ENCODE peak calls at places on chromosomes 2 and 18, in six cellular contexts. S is IMR-90, X is neuronal stem cell, H is mesenchymal stem cell, J is H9, C is H1. R is an unnamed sample. For H3K27me3, the result is how much of the 10 kb centered on the place peaks cover.

GRCh38 chr2:15750433-15750814 is 158.8 kb downstream of the DDX1 start:
- DNase-seq in S (no peak), X (no peak), H (no peak), J (peak), C (peak), R (no peak)

GRCh38 chr2:121071058-121071504 is 213.9 kb downstream of the TFCP2L1 start:
- DNase-seq in S (peak), X (peak), H (peak), J (peak), C (peak), R (peak)

GRCh38 chr18:8706545-8706980 is 1.2 kb downstream of the MTCL1 start:
- DNase-seq in S (peak), X (no peak), H (no peak), J (no peak), C (no peak), R (no peak)

GRCh38 chr2:86216577-86217555 is 17.6 kb downstream of the MRPL35 start:
- DNase-seq in S (no peak), X (no peak), H (no peak), J (no peak), C (no peak), R (no peak)

GRCh38 chr2:210584834-210585233 is 28.4 kb downstream of the CPS1 start:
- DNase-seq in S (peak), X (no peak), H (peak), J (no peak), C (no peak), R (no peak)

GRCh38 chr2:179049546-179050311 is at the start of gene CCDC141:
- DNase-seq in S (no peak), X (no peak), H (peak), J (no peak), C (no peak), R (peak)

GRCh38 chr2:109029444-109030193 is 40.6 kb upstream of the EDAR start:
- DNase-seq in S (no peak), X (no peak), H (no peak), J (no peak), C (no peak), R (no peak)

GRCh38 chr18:2955966-2956521 is 56.9 kb downstream of the LPIN2 start:
- DNase-seq in S (no peak), X (no peak), H (no peak), J (no peak), C (no peak), R (peak)

GRCh38 chr2:50922506-50922905 is 109.4 kb downstream of the NRXN1 start:
- DNase-seq in S (no peak), X (no peak), H (no peak), J (no peak), C (no peak), R (no peak)

GRCh38 chr2:174332607-174333001 is 2.1 kb upstream of the SP9 start:
- DNase-seq in S (no peak), X (no peak), H (peak), J (peak), C (peak), R (no peak)

GRCh38 chr2:84435331-84436081 is 23.6 kb downstream of the SUCLG1 start:
- DNase-seq in S (peak), X (no peak), H (peak), J (no peak), C (no peak), R (no peak)

GRCh38 chr2:48519608-48520007 is 10.3 kb upstream of the STON1 start:
- DNase-seq in S (no peak), X (no peak), H (no peak), J (no peak), C (no peak), R (no peak)

GRCh38 chr18:6980363-6980762 is 137.2 kb downstream of the LAMA1 start:
- DNase-seq in S (no peak), X (no peak), H (no peak), J (no peak), C (no peak), R (peak)

GRCh38 chr2:196140213-196140612 is 31.2 kb downstream of the STK17B start:
- DNase-seq in S (no peak), X (no peak), H (no peak), J (no peak), C (no peak), R (no peak)

GRCh38 chr2:20065885-20066602 is 14.6 kb upstream of the LAPTM4A start:
- DNase-seq in S (peak), X (no peak), H (peak), J (no peak), C (no peak), R (no peak)

GRCh38 chr2:20141056-20141762 is 83.7 kb downstream of the SDC1 start:
- DNase-seq in S (peak), X (no peak), H (peak), J (peak), C (no peak), R (no peak)

GRCh38 chr2:36597532-36598377 is at the start of gene FEZ2:
- DNase-seq in S (peak), X (peak), H (peak), J (peak), C (peak), R (peak)

GRCh38 chr2:218896501-218897393 is 16.1 kb downstream of the WNT10A start:
- DNase-seq in S (peak), X (no peak), H (peak), J (peak), C (peak), R (peak)

GRCh38 chr2:230224458-230224857 is 1.1 kb upstream of the SP140 start:
- DNase-seq in S (no peak), X (no peak), H (no peak), J (no peak), C (no peak), R (no peak)

GRCh38 chr18:13381907-13382682 is 163.5 kb downstream of the LDLRAD4 start:
- DNase-seq in S (peak), X (no peak), H (peak), J (no peak), C (no peak), R (no peak)

GRCh38 chr2:226915846-226916360 is 80.0 kb downstream of the RHBDD1 start:
- DNase-seq in S (peak), X (no peak), H (peak), J (no peak), C (no peak), R (peak)

GRCh38 chr2:136251777-136252477 is 134.0 kb upstream of the CXCR4 start:
- DNase-seq in S (no peak), X (no peak), H (no peak), J (no peak), C (no peak), R (no peak)

GRCh38 chr18:12783524-12783923 is 80.7 kb downstream of the PSMG2 start:
- DNase-seq in S (no peak), X (no peak), H (no peak), J (no peak), C (no peak), R (no peak)

GRCh38 chr2:54310314-54310713 is 54.3 kb upstream of the TSPYL6 start:
- DNase-seq in S (peak), X (no peak), H (no peak), J (no peak), C (no peak), R (no peak)

GRCh38 chr2:32688511-32688910 is 60.7 kb downstream of the TTC27 start:
- DNase-seq in S (peak), X (no peak), H (peak), J (no peak), C (no peak), R (no peak)

GRCh38 chr2:182893666-182894065 is 27.2 kb upstream of the FRZB start:
- DNase-seq in S (no peak), X (no peak), H (no peak), J (no peak), C (no peak), R (peak)

GRCh38 chr2:98548920-98549818 is 59.1 kb downstream of the COA5 start:
- DNase-seq in S (no peak), X (no peak), H (no peak), J (no peak), C (no peak), R (no peak)

GRCh38 chr18:50218432-50219197 is 23.7 kb upstream of the MYO5B start:
- DNase-seq in S (peak), X (peak), H (no peak), J (peak), C (peak), R (peak)

GRCh38 chr2:111071480-111072143 is 49.1 kb upstream of the BCL2L11 start:
- DNase-seq in S (peak), X (no peak), H (peak), J (no peak), C (no peak), R (no peak)

GRCh38 chr2:102103992-102104871 is 38.3 kb upstream of the IL1R1 start:
- DNase-seq in S (peak), X (no peak), H (peak), J (no peak), C (no peak), R (peak)

GRCh38 chr2:221502270-221502973 is 69.7 kb downstream of the EPHA4 start:
- DNase-seq in S (peak), X (no peak), H (peak), J (no peak), C (no peak), R (no peak)

GRCh38 chr18:52963481-52963880 is 623.5 kb downstream of the DCC start:
- DNase-seq in S (no peak), X (no peak), H (no peak), J (no peak), C (no peak), R (peak)

GRCh38 chr2:10269711-10270610 is 32.7 kb upstream of the HPCAL1 start:
- DNase-seq in S (no peak), X (no peak), H (no peak), J (peak), C (no peak), R (no peak)

GRCh38 chr2:45267062-45267702 is 257.9 kb upstream of the SIX2 start:
- DNase-seq in S (no peak), X (no peak), H (no peak), J (no peak), C (no peak), R (no peak)

DNA sequence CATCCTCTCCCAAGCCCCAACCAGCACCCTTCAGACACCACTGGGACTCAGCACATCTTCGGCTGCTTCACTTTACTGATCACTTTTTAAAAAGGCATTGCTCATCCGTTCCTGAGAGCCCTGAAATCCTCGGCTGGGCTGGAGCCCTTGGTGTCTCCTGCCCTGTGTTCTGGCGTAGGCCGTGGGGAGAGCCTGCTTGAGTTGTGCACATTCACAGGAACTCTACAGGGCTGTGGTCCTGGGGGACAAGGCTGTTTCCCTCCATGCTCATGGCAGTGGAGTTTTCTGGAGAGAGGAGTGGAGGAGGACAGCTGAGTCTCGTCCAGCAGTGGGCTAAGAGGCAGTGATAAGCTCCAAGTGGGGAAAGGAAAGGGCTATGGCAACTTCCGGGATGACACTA is 15.9 kb downstream of the CENPA start:
- DNase-seq in S (no peak), X (no peak), H (no peak), J (no peak), C (no peak), R (no peak)
- H3K14ac ChIP-seq in S (no peak), X (no peak), H (no peak), J (no peak), C (no peak), R (no peak)

DNA sequence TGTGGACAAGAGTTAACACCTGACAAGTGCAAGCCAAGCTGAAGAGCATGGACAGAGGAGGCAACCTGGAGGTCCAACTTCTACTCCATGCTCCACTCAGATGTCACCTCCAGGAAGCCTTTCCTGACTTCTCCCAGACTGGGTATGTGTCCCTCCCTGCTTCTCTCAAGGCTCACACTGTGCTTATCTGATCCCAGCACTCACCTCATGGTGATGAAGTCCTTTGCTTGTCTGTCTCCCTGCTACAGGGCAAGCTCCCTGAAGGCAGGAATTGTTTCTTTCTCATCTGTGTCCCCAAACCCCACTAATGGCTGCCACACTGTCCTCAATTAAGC is 2.7 kb upstream of the SLC30A3 start:
- DNase-seq in S (no peak), X (no peak), H (no peak), J (no peak), C (no peak), R (no peak)
- H3K27me3 ChIP-seq in S (half or more), X (under half), H (half or more), J (under half), C (half or more), R (half or more)

DNA sequence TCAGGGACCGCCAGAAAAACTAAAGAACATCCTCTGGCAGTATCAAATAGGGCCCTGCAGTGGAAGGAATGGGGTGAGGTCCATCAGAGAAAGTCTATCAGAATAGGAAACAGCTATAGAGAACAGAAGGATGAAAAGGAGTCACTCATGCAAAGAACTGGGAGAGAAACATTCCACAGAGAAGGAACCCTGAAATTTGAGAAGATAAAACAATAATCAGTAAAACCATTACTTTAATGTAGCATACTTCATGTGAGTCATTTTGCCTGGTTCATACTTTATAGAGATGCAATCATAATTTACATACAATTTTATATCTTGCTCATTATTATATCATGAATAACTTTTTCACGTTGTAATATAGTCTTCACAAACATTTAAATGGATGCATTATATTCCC is 402.2 kb downstream of the NCKAP5 start:
- DNase-seq in S (peak), X (no peak), H (no peak), J (no peak), C (no peak), R (no peak)
- H2AFZ ChIP-seq in S (no peak), X (no peak), H (no peak), J (no peak), C (no peak), R (no peak)

DNA sequence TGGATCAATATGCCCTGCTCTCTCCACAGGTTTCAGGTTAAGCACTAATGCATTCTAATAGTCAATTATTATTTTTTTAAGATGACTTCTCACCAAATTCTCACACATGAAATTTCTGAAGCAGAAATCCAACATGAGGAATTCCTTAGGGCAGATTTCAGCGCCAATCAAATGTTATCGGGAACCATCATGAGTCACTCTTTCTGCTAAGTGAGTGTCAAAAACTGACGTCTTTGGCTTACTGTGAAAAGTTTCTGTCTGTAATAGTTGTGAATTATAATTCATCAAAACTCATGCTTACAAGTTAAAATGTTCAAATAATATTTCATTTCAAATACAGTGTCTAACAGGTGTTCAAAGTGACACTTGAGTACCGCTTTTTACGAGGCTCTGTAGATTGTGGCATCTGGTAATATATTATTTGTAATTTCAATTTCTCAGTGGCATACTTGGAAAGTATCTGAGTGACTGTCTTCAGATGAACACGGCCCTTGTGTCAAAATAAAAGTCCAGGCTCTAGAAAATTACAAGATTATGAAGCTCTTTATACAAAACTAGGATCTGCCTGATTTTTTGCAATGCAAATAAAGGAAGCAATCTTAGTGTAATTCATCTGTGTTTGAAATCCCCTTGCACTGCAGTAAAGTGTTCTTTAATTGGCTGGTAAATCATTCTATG is 1038.7 kb downstream of the SOCS6 start:
- DNase-seq in S (no peak), X (no peak), H (no peak), J (no peak), C (no peak), R (no peak)
- H3K14ac ChIP-seq in S (no peak), X (no peak), H (no peak), J (no peak), C (no peak), R (no peak)

R was measured in trophoblast cell.